ENCODE peak calls at places on chromosomes 4 and X, in eight cellular contexts. H, I, C, N, R, D, B and E are unnamed samples.

GRCh38 chrX:49727847-49728246 is 32.1 kb upstream of the PAGE1 start:
- DNase-seq in D (no peak), H (no peak), I (no peak), B (no peak), R (no peak), C (no peak), N (no peak), E (no peak)

GRCh38 chr4:153931804-153932203 is 142.9 kb upstream of the SFRP2 start:
- DNase-seq in D (no peak), B (no peak), R (no peak), N (peak; percentile 34), I (peak; percentile 3), C (no peak), H (no peak), E (no peak)

GRCh38 chr4:35559559-35560365 is 684.6 kb downstream of the ARAP2 start:
- DNase-seq in D (no peak), N (no peak), H (no peak), B (no peak), R (no peak), I (no peak), C (no peak), E (no peak)

GRCh38 chr4:26793750-26794149 is 66.9 kb upstream of the STIM2 start:
- DNase-seq in D (no peak), N (no peak), I (no peak), H (no peak), R (no peak), C (no peak), B (no peak), E (no peak)

GRCh38 chr4:31193516-31193915 is 473.3 kb downstream of the PCDH7 start:
- DNase-seq in I (no peak), B (no peak), C (no peak), D (no peak), R (no peak), N (no peak), H (no peak), E (no peak)

GRCh38 chr4:119099227-119099910 is 36.3 kb upstream of the MYOZ2 start:
- DNase-seq in I (peak; percentile 61), C (no peak), N (peak; percentile 89), R (no peak), B (no peak), H (no peak), D (peak; percentile 21), E (no peak)

GRCh38 chr4:37446016-37446415 is 201.5 kb downstream of the NWD2 start:
- DNase-seq in D (no peak), B (no peak), C (no peak), I (peak; percentile 65), N (no peak), H (no peak), R (no peak), E (no peak)

GRCh38 chrX:100376581-100376980 is 33.5 kb downstream of the PCDH19 start:
- DNase-seq in H (no peak), R (no peak), C (no peak), D (no peak), I (peak; percentile 6), B (no peak), N (peak; percentile 5), E (no peak)

GRCh38 chrX:153636716-153637115 is 10.3 kb upstream of the DUSP9 start:
- DNase-seq in R (no peak), C (no peak), I (no peak), D (no peak), H (no peak), B (peak; percentile 66), N (no peak), E (no peak)

GRCh38 chrX:153635388-153635787 is 11.6 kb upstream of the DUSP9 start:
- DNase-seq in R (no peak), B (no peak), N (no peak), C (no peak), H (no peak), I (no peak), D (no peak), E (peak; percentile 37)

GRCh38 chrX:153634832-153635231 is 12.2 kb upstream of the DUSP9 start:
- DNase-seq in C (no peak), I (no peak), D (no peak), H (no peak), N (no peak), R (no peak), B (no peak), E (no peak)

GRCh38 chrX:153637121-153638040 is 9.6 kb upstream of the DUSP9 start:
- DNase-seq in I (no peak), N (no peak), R (no peak), C (no peak), D (no peak), B (peak; percentile 78), H (no peak), E (no peak)

DNA sequence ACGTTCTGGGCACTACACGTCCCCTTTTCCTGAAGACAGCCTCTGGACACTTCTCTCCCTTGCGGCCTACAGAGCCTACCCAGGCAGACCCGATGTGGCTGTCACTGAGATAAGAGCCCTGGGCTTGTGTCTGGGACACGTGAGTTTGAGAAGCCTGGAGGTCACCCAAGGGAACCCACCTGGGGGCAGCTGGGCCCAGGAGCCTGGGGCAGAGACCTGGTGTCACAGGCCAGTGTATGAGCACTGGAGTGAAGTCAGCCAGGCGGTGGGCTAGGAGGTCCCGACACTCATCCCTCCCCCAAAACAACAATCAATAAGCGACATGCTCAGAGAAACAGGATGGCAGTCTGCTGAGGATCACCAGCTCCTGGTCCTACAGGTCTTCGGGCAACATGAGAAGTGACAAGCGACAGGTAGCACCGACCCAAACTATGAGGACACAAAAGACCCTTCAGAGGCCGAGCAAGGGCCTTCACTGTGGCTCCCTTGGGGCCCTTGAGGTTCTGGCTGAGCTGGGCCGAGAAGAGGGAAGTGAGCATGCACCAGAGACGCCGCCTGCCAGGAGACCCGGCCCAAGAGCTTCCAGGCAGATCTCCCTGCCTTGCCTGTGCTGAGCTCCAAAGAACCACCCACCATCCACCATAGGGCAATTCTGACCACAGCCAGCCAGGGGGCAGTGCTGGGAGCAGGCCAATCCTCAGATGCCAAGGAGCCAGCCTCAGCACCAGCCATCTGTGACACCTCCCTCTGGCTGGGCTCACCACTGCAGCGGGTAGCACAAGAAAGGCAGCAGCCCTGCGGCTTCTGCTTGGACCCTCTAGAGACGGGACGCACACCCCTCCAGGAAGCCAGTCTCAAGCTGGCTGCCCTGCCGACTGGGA is 11.0 kb upstream of the DUSP9 start:
- DNase-seq in N (no peak), D (no peak), R (no peak), B (no peak), C (no peak), H (no peak), I (no peak), E (no peak)
- TF ChIP-seq CTCF in N (peak; percentile 15), D (peak; percentile 30), R (peak; percentile 26), B (no peak), C (no peak), H (no peak), I (no peak), E (peak; percentile 30)

DNA sequence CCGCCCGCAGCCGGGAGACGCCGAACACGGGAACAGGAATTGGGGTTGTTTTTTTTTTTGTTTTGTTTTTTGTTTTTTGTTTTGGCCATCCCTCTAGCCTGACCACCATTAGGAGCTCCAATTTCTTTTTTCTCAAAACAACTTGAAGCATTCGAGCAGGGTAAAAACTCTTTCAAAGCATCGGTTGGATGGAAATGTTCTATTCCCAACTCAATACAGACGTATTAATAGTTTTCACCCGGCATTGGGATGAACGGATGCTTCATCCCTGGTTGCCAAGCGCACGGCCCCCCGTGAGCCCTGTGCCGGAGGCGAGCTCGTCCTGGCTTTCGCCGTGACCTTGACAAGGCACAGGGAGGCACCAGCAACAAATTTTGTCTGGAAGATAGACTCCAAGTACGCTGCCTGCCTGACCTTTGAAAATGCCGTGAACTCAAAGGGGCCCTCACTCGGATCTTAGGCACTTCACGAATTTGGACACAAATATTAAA is 352 bp upstream of the MAP3K15 start:
- DNase-seq in H (no peak), D (no peak), C (no peak), B (peak; percentile 63), I (no peak), R (no peak), N (no peak), E (no peak)
- TF ChIP-seq CTCF in H (no peak), D (no peak), C (no peak), B (no peak), I (no peak), R (peak; percentile 30), N (no peak), E (no peak)

GRCh38 chr4:148452970-148453369 is 10.8 kb upstream of the NR3C2 start:
- DNase-seq in D (no peak), R (no peak), C (no peak), I (no peak), B (no peak), H (no peak), N (no peak), E (no peak)
- TF ChIP-seq CTCF in D (no peak), R (no peak), C (no peak), I (no peak), B (no peak), H (no peak), N (no peak), E (no peak)

GRCh38 chrX:152635941-152636340 is 1.8 kb upstream of the GABRQ start:
- DNase-seq in H (no peak), R (no peak), I (peak; percentile 56), N (peak; percentile 75), B (no peak), D (peak; percentile 13), C (no peak), E (no peak)
- TF ChIP-seq CTCF in H (no peak), R (no peak), I (peak; percentile 58), N (peak; percentile 70), B (no peak), D (peak; percentile 62), C (no peak), E (peak; percentile 74)

DNA sequence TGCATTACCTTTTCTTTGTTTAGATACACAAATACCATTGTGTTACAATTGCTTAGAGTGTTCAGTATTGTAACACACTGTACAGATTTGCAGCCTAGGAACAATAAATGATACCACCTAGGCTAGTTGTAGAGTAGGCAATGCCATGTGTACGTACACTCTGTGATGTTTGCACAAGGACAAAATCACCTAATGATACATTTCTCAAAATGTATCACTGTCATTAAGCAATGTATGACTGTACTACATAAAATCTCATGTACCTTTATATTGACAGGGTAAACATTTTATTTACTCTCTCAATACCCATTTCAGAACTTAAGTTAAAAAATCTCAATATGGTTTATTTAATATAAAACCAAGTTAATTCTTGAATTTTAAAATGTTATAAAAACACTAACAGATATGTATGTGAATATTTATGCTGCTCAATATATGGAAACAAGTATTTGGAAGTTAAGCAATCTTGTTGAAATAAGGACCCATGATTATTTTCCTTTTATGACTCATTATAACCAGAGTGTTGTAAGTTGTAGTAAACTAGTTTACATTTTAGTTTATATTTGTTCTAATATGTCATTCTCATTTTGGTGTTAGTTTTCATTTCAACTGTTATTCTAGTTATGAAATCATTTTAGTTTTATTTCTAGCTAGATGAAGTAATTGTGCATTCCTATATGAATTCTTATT is 409.2 kb downstream of the TLL1 start:
- DNase-seq in H (no peak), B (no peak), I (no peak), D (no peak), C (no peak), R (no peak), N (no peak), E (no peak)
- TF ChIP-seq CTCF in H (no peak), B (no peak), I (no peak), D (no peak), C (no peak), R (no peak), N (no peak), E (no peak)

GRCh38 chrX:154116514-154116913 is 19.0 kb upstream of the MECP2 start:
- DNase-seq in B (no peak), I (no peak), N (no peak), H (no peak), D (no peak), R (no peak), C (no peak), E (no peak)
- TF ChIP-seq CTCF in B (no peak), I (no peak), N (no peak), H (no peak), D (no peak), R (no peak), C (no peak), E (no peak)